ENCODE peak calls at places on chromosomes 7 and 10, in five cellular contexts. One of them, this sample, is unnamed.

GRCh38 chr10:97823734-97824133 is 25.9 kb upstream of the GOLGA7B start:
- DNase-seq in psoas muscle: peak
- DNase-seq in AG04450: no peak
- DNase-seq in kidney: no peak
- DNase-seq in neural progenitor cell: no peak
- DNase-seq in this sample: no peak

GRCh38 chr7:32071466-32072091 is 1.4 kb upstream of the PDE1C start:
- DNase-seq in neural progenitor cell: no peak
- DNase-seq in psoas muscle: no peak
- DNase-seq in AG04450: no peak
- DNase-seq in kidney: no peak
- DNase-seq in this sample: no peak

GRCh38 chr10:74900297-74900696 is 73.9 kb downstream of the KAT6B start:
- DNase-seq in kidney: no peak
- DNase-seq in psoas muscle: no peak
- DNase-seq in AG04450: no peak
- DNase-seq in neural progenitor cell: no peak
- DNase-seq in this sample: no peak

GRCh38 chr7:129790136-129790535 is 162.6 kb downstream of the UBE2H start:
- DNase-seq in AG04450: no peak
- DNase-seq in kidney: no peak
- DNase-seq in psoas muscle: no peak
- DNase-seq in neural progenitor cell: no peak
- DNase-seq in this sample: no peak

GRCh38 chr7:79893991-79894390 is 240.6 kb upstream of the GNAI1 start:
- DNase-seq in psoas muscle: no peak
- DNase-seq in neural progenitor cell: no peak
- DNase-seq in AG04450: no peak
- DNase-seq in kidney: no peak
- DNase-seq in this sample: no peak

GRCh38 chr7:114255404-114255841 is 159.2 kb upstream of the FOXP2 start:
- DNase-seq in AG04450: no peak
- DNase-seq in neural progenitor cell: no peak
- DNase-seq in psoas muscle: no peak
- DNase-seq in kidney: peak
- DNase-seq in this sample: no peak

GRCh38 chr10:31457858-31458257 is 138.8 kb downstream of the ZEB1 start:
- DNase-seq in kidney: no peak
- DNase-seq in AG04450: no peak
- DNase-seq in neural progenitor cell: no peak
- DNase-seq in psoas muscle: no peak
- DNase-seq in this sample: no peak

GRCh38 chr7:12199363-12199762 is 11.7 kb upstream of the TMEM106B start:
- DNase-seq in AG04450: no peak
- DNase-seq in neural progenitor cell: no peak
- DNase-seq in psoas muscle: no peak
- DNase-seq in kidney: no peak
- DNase-seq in this sample: peak

GRCh38 chr10:43120948-43121290 is 17.3 kb upstream of the CSGALNACT2 start:
- DNase-seq in kidney: peak
- DNase-seq in psoas muscle: no peak
- DNase-seq in AG04450: no peak
- DNase-seq in neural progenitor cell: no peak
- DNase-seq in this sample: no peak

GRCh38 chr10:44024351-44025116 is 360.4 kb downstream of the CXCL12 start:
- DNase-seq in psoas muscle: no peak
- DNase-seq in kidney: no peak
- DNase-seq in neural progenitor cell: no peak
- DNase-seq in AG04450: no peak
- DNase-seq in this sample: no peak

GRCh38 chr7:159143780-159144755 is 599 bp downstream of the VIPR2 start:
- DNase-seq in neural progenitor cell: peak
- DNase-seq in AG04450: no peak
- DNase-seq in kidney: no peak
- DNase-seq in psoas muscle: peak
- DNase-seq in this sample: no peak

GRCh38 chr10:76950354-76950753 is 687.3 kb downstream of the KCNMA1 start:
- DNase-seq in psoas muscle: no peak
- DNase-seq in neural progenitor cell: no peak
- DNase-seq in kidney: no peak
- DNase-seq in AG04450: no peak
- DNase-seq in this sample: peak

GRCh38 chr7:74138945-74139843 is 35.0 kb upstream of the EIF4H start:
- DNase-seq in AG04450: no peak
- DNase-seq in psoas muscle: no peak
- DNase-seq in neural progenitor cell: peak
- DNase-seq in kidney: no peak
- DNase-seq in this sample: no peak

DNA sequence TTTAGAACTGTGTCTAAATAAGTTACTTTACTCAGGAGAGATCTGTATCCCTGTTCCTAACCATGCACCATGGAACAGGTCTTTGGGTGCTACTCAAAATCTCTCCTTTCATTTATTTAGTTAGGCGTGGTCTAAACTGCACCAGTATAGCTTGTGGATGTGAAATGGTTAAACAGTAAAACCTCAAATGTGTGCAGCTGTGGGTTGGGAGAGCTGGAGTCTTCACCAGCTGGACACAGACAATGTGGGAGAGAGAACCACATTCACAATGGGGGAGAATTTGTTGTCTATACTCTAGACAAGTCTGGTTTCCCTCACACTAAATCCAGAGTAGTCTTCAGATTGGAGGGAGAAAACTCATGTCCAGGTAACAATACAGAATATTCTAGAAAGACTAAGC is 31.2 kb upstream of the IKZF1 start:
- DNase-seq in psoas muscle: no peak
- DNase-seq in neural progenitor cell: no peak
- DNase-seq in AG04450: no peak
- DNase-seq in kidney: no peak
- DNase-seq in this sample: no peak
- H3K4me3 ChIP-seq in psoas muscle: no peak
- H3K4me3 ChIP-seq in neural progenitor cell: no peak
- H3K4me3 ChIP-seq in AG04450: no peak
- H3K4me3 ChIP-seq in kidney: no peak
- H3K4me3 ChIP-seq in this sample: no peak

GRCh38 chr7:107890493-107890961 is 456 bp upstream of the DLD start:
- DNase-seq in neural progenitor cell: no peak
- DNase-seq in psoas muscle: no peak
- DNase-seq in kidney: no peak
- DNase-seq in AG04450: no peak
- DNase-seq in this sample: no peak
- TF ChIP-seq CTCF in neural progenitor cell: no peak
- TF ChIP-seq CTCF in psoas muscle: no peak
- TF ChIP-seq CTCF in kidney: no peak
- TF ChIP-seq CTCF in AG04450: no peak
- TF ChIP-seq CTCF in this sample: no peak

DNA sequence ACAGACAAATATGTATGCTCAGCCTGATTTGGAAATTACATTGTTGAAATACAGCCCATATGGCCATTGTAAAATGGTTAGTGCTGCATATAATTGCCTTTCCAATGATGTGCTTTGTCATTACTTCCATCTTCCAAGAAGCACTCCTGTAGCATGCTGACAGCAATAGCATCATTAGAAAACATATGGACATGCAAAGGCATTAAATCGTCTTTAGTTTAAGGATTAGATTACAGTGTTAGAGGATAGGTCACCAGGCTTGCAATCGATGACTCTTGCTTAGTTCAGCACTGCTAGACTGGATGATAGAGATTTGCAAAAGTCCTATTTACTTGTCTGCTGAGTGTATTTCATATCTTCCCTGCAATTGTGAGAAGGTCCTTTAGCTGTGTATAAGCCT is 17.4 kb downstream of the AUTS2 start:
- DNase-seq in kidney: no peak
- DNase-seq in psoas muscle: no peak
- DNase-seq in neural progenitor cell: no peak
- DNase-seq in AG04450: no peak
- DNase-seq in this sample: no peak
- H3K4me3 ChIP-seq in kidney: no peak
- H3K4me3 ChIP-seq in psoas muscle: no peak
- H3K4me3 ChIP-seq in neural progenitor cell: no peak
- H3K4me3 ChIP-seq in AG04450: no peak
- H3K4me3 ChIP-seq in this sample: no peak

GRCh38 chr10:102918817-102919236 is 733 bp downstream of the CNNM2 start:
- DNase-seq in AG04450: no peak
- DNase-seq in neural progenitor cell: peak
- DNase-seq in psoas muscle: no peak
- DNase-seq in kidney: no peak
- DNase-seq in this sample: no peak

GRCh38 chr10:102917962-102918816 is at the start of gene CNNM2:
- DNase-seq in AG04450: peak
- DNase-seq in kidney: peak
- DNase-seq in neural progenitor cell: peak
- DNase-seq in psoas muscle: peak
- DNase-seq in this sample: peak

GRCh38 chr10:102914781-102915180 is 3.3 kb upstream of the CNNM2 start:
- DNase-seq in neural progenitor cell: no peak
- DNase-seq in psoas muscle: no peak
- DNase-seq in kidney: no peak
- DNase-seq in AG04450: no peak
- DNase-seq in this sample: no peak

GRCh38 chr10:102917314-102917961 is 656 bp upstream of the CNNM2 start:
- DNase-seq in neural progenitor cell: peak
- DNase-seq in psoas muscle: peak
- DNase-seq in kidney: peak
- DNase-seq in AG04450: peak
- DNase-seq in this sample: peak

GRCh38 chr10:102916173-102916572 is 1.9 kb upstream of the CNNM2 start:
- DNase-seq in kidney: no peak
- DNase-seq in psoas muscle: no peak
- DNase-seq in neural progenitor cell: no peak
- DNase-seq in AG04450: no peak
- DNase-seq in this sample: no peak
- TF ChIP-seq CTCF in kidney: no peak
- TF ChIP-seq CTCF in psoas muscle: no peak
- TF ChIP-seq CTCF in neural progenitor cell: no peak
- TF ChIP-seq CTCF in AG04450: no peak
- TF ChIP-seq CTCF in this sample: no peak

DNA sequence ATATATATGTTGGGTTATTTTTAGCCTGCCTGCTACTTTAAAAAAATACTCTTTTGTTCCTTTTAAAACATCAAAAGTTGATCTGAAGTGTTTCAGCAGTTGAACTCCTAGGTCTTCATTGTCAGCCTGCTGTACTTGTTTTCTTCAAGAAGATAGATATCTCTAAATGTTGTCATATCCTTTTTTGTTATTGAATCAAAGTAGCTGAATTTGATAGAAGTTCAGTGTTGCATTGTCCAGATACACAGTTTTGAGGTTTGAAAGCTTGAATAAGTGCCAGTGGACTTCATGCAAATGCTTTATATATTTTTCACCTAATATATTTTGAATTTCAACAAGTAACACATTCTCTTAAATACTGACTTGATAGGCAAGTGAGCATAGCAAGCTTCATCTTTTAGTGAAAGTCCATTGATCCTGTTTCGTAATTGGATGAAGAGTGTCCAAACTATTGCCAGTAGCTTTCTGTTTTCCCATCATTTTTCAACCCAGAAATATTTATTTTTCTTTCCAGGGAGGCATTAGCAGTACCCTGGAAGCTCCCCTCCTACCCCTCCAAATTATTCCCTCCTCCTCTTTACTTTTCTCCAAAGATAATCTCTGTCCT is 114.3 kb downstream of the TPST1 start:
- DNase-seq in kidney: no peak
- DNase-seq in AG04450: no peak
- DNase-seq in neural progenitor cell: no peak
- DNase-seq in psoas muscle: no peak
- DNase-seq in this sample: no peak
- H3K4me3 ChIP-seq in kidney: no peak
- H3K4me3 ChIP-seq in AG04450: no peak
- H3K4me3 ChIP-seq in neural progenitor cell: no peak
- H3K4me3 ChIP-seq in psoas muscle: no peak
- H3K4me3 ChIP-seq in this sample: no peak

GRCh38 chr10:71268247-71268691 is 50.8 kb upstream of the SLC29A3 start:
- DNase-seq in AG04450: no peak
- DNase-seq in kidney: no peak
- DNase-seq in psoas muscle: no peak
- DNase-seq in neural progenitor cell: peak
- DNase-seq in this sample: no peak
- TF ChIP-seq CTCF in AG04450: peak
- TF ChIP-seq CTCF in kidney: peak
- TF ChIP-seq CTCF in psoas muscle: peak
- TF ChIP-seq CTCF in neural progenitor cell: peak
- TF ChIP-seq CTCF in this sample: peak

GRCh38 chr10:26621889-26622681 is 75.4 kb upstream of the PDSS1 start:
- DNase-seq in AG04450: no peak
- DNase-seq in psoas muscle: peak
- DNase-seq in neural progenitor cell: peak
- DNase-seq in kidney: no peak
- DNase-seq in this sample: no peak
- H3K4me3 ChIP-seq in AG04450: no peak
- H3K4me3 ChIP-seq in psoas muscle: peak
- H3K4me3 ChIP-seq in neural progenitor cell: peak
- H3K4me3 ChIP-seq in kidney: peak
- H3K4me3 ChIP-seq in this sample: peak

DNA sequence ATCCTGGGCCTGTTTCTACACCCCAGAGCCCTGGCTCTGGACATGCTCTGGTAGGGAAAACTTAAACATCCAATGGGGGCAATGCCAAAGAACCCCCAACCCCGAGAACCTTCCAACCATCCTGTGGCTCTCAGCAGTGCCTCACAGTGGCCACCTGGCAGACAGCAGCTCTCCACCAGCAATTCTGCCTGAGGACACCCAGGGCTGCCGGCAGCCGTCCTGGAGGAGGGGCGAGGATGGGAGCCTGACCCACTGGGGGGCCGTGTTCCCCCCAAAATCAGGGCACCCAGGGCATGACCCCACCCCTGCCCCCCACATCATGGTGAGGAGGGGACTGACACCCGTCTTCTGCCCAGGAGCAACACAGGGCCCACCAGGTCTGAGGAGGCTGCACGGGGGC is 32.7 kb downstream of the DPYSL4 start:
- DNase-seq in psoas muscle: no peak
- DNase-seq in AG04450: no peak
- DNase-seq in kidney: peak
- DNase-seq in neural progenitor cell: no peak
- DNase-seq in this sample: no peak
- TF ChIP-seq CTCF in psoas muscle: no peak
- TF ChIP-seq CTCF in AG04450: peak
- TF ChIP-seq CTCF in kidney: no peak
- TF ChIP-seq CTCF in neural progenitor cell: peak
- TF ChIP-seq CTCF in this sample: no peak

GRCh38 chr7:137742051-137742450 is 104.7 kb downstream of the DGKI start:
- DNase-seq in AG04450: no peak
- DNase-seq in psoas muscle: no peak
- DNase-seq in kidney: no peak
- DNase-seq in neural progenitor cell: no peak
- DNase-seq in this sample: no peak
- H3K4me3 ChIP-seq in AG04450: no peak
- H3K4me3 ChIP-seq in psoas muscle: no peak
- H3K4me3 ChIP-seq in kidney: no peak
- H3K4me3 ChIP-seq in neural progenitor cell: no peak
- H3K4me3 ChIP-seq in this sample: no peak